ENCODE peak calls at places on chromosomes 12 and 14, in eight cellular contexts. One of them, this sample, is unnamed.

GRCh38 chr14:99229654-99230215 is 42.3 kb downstream of the BCL11B start:
- DNase-seq in DMS 273 treated with DMSO at 0.1 percent for 48 hours: no peak
- DNase-seq in naive B cell: no peak
- DNase-seq in CD4-positive, alpha-beta memory T cell: peak
- DNase-seq in activated CD4-positive, CD25-positive, alpha-beta regulatory T cell treated with anti-CD3 and anti-CD28 coated beads, Interleukin-2, amount 50 U/mL, for 72 hours: peak
- DNase-seq in stomach: no peak
- DNase-seq in endothelial cell of umbilical vein: no peak
- DNase-seq in hepatocyte: no peak
- DNase-seq in this sample: no peak

GRCh38 chr12:52947738-52948423 is 1.0 kb upstream of the KRT18 start:
- DNase-seq in DMS 273 treated with DMSO at 0.1 percent for 48 hours: no peak
- DNase-seq in naive B cell: no peak
- DNase-seq in CD4-positive, alpha-beta memory T cell: no peak
- DNase-seq in activated CD4-positive, CD25-positive, alpha-beta regulatory T cell treated with anti-CD3 and anti-CD28 coated beads, Interleukin-2, amount 50 U/mL, for 72 hours: no peak
- DNase-seq in stomach: no peak
- DNase-seq in endothelial cell of umbilical vein: no peak
- DNase-seq in hepatocyte: no peak
- DNase-seq in this sample: no peak

GRCh38 chr12:53059434-53060063 is 9.7 kb downstream of the TNS2 start:
- DNase-seq in DMS 273 treated with DMSO at 0.1 percent for 48 hours: no peak
- DNase-seq in naive B cell: no peak
- DNase-seq in CD4-positive, alpha-beta memory T cell: peak
- DNase-seq in activated CD4-positive, CD25-positive, alpha-beta regulatory T cell treated with anti-CD3 and anti-CD28 coated beads, Interleukin-2, amount 50 U/mL, for 72 hours: no peak
- DNase-seq in stomach: no peak
- DNase-seq in endothelial cell of umbilical vein: no peak
- DNase-seq in hepatocyte: no peak
- DNase-seq in this sample: no peak

GRCh38 chr12:12240671-12241345 is 26.0 kb downstream of the LRP6 start:
- DNase-seq in DMS 273 treated with DMSO at 0.1 percent for 48 hours: no peak
- DNase-seq in naive B cell: no peak
- DNase-seq in CD4-positive, alpha-beta memory T cell: no peak
- DNase-seq in activated CD4-positive, CD25-positive, alpha-beta regulatory T cell treated with anti-CD3 and anti-CD28 coated beads, Interleukin-2, amount 50 U/mL, for 72 hours: no peak
- DNase-seq in stomach: no peak
- DNase-seq in endothelial cell of umbilical vein: peak
- DNase-seq in hepatocyte: no peak
- DNase-seq in this sample: no peak

GRCh38 chr14:88562532-88562830 is 356 bp upstream of the ZC3H14 start:
- DNase-seq in DMS 273 treated with DMSO at 0.1 percent for 48 hours: no peak
- DNase-seq in naive B cell: no peak
- DNase-seq in CD4-positive, alpha-beta memory T cell: no peak
- DNase-seq in activated CD4-positive, CD25-positive, alpha-beta regulatory T cell treated with anti-CD3 and anti-CD28 coated beads, Interleukin-2, amount 50 U/mL, for 72 hours: no peak
- DNase-seq in stomach: no peak
- DNase-seq in endothelial cell of umbilical vein: no peak
- DNase-seq in hepatocyte: no peak
- DNase-seq in this sample: no peak

GRCh38 chr12:78088391-78088832 is 257.7 kb downstream of the NAV3 start:
- DNase-seq in DMS 273 treated with DMSO at 0.1 percent for 48 hours: no peak
- DNase-seq in naive B cell: no peak
- DNase-seq in CD4-positive, alpha-beta memory T cell: no peak
- DNase-seq in activated CD4-positive, CD25-positive, alpha-beta regulatory T cell treated with anti-CD3 and anti-CD28 coated beads, Interleukin-2, amount 50 U/mL, for 72 hours: no peak
- DNase-seq in stomach: no peak
- DNase-seq in endothelial cell of umbilical vein: peak
- DNase-seq in hepatocyte: no peak
- DNase-seq in this sample: no peak

GRCh38 chr14:99564256-99564902 is 39.6 kb downstream of the CCDC85C start:
- DNase-seq in DMS 273 treated with DMSO at 0.1 percent for 48 hours: peak
- DNase-seq in naive B cell: no peak
- DNase-seq in CD4-positive, alpha-beta memory T cell: no peak
- DNase-seq in activated CD4-positive, CD25-positive, alpha-beta regulatory T cell treated with anti-CD3 and anti-CD28 coated beads, Interleukin-2, amount 50 U/mL, for 72 hours: no peak
- DNase-seq in stomach: peak
- DNase-seq in endothelial cell of umbilical vein: peak
- DNase-seq in hepatocyte: peak
- DNase-seq in this sample: peak

GRCh38 chr14:100747021-100747586 is 20.4 kb downstream of the DLK1 start:
- DNase-seq in DMS 273 treated with DMSO at 0.1 percent for 48 hours: no peak
- DNase-seq in naive B cell: no peak
- DNase-seq in CD4-positive, alpha-beta memory T cell: no peak
- DNase-seq in activated CD4-positive, CD25-positive, alpha-beta regulatory T cell treated with anti-CD3 and anti-CD28 coated beads, Interleukin-2, amount 50 U/mL, for 72 hours: no peak
- DNase-seq in stomach: no peak
- DNase-seq in endothelial cell of umbilical vein: no peak
- DNase-seq in hepatocyte: peak
- DNase-seq in this sample: no peak

GRCh38 chr12:132285991-132286681 is 43.3 kb downstream of the GALNT9 start:
- DNase-seq in DMS 273 treated with DMSO at 0.1 percent for 48 hours: no peak
- DNase-seq in naive B cell: no peak
- DNase-seq in CD4-positive, alpha-beta memory T cell: no peak
- DNase-seq in activated CD4-positive, CD25-positive, alpha-beta regulatory T cell treated with anti-CD3 and anti-CD28 coated beads, Interleukin-2, amount 50 U/mL, for 72 hours: no peak
- DNase-seq in stomach: peak
- DNase-seq in endothelial cell of umbilical vein: peak
- DNase-seq in hepatocyte: peak
- DNase-seq in this sample: no peak

GRCh38 chr12:31362759-31363415 is 36.9 kb upstream of the SINHCAF start:
- DNase-seq in DMS 273 treated with DMSO at 0.1 percent for 48 hours: no peak
- DNase-seq in naive B cell: peak
- DNase-seq in CD4-positive, alpha-beta memory T cell: no peak
- DNase-seq in activated CD4-positive, CD25-positive, alpha-beta regulatory T cell treated with anti-CD3 and anti-CD28 coated beads, Interleukin-2, amount 50 U/mL, for 72 hours: no peak
- DNase-seq in stomach: peak
- DNase-seq in endothelial cell of umbilical vein: no peak
- DNase-seq in hepatocyte: peak
- DNase-seq in this sample: peak

GRCh38 chr14:68109132-68109531 is 289.6 kb downstream of the RAD51B start:
- DNase-seq in DMS 273 treated with DMSO at 0.1 percent for 48 hours: no peak
- DNase-seq in naive B cell: no peak
- DNase-seq in CD4-positive, alpha-beta memory T cell: no peak
- DNase-seq in activated CD4-positive, CD25-positive, alpha-beta regulatory T cell treated with anti-CD3 and anti-CD28 coated beads, Interleukin-2, amount 50 U/mL, for 72 hours: no peak
- DNase-seq in stomach: no peak
- DNase-seq in endothelial cell of umbilical vein: peak
- DNase-seq in hepatocyte: peak
- DNase-seq in this sample: no peak

GRCh38 chr12:59708059-59708458 is 112.2 kb downstream of the SLC16A7 start:
- DNase-seq in DMS 273 treated with DMSO at 0.1 percent for 48 hours: no peak
- DNase-seq in naive B cell: no peak
- DNase-seq in CD4-positive, alpha-beta memory T cell: no peak
- DNase-seq in activated CD4-positive, CD25-positive, alpha-beta regulatory T cell treated with anti-CD3 and anti-CD28 coated beads, Interleukin-2, amount 50 U/mL, for 72 hours: no peak
- DNase-seq in stomach: no peak
- DNase-seq in endothelial cell of umbilical vein: no peak
- DNase-seq in hepatocyte: no peak
- DNase-seq in this sample: no peak

GRCh38 chr12:19967001-19967400 is 401.3 kb upstream of the PDE3A start:
- DNase-seq in DMS 273 treated with DMSO at 0.1 percent for 48 hours: no peak
- DNase-seq in naive B cell: no peak
- DNase-seq in CD4-positive, alpha-beta memory T cell: no peak
- DNase-seq in activated CD4-positive, CD25-positive, alpha-beta regulatory T cell treated with anti-CD3 and anti-CD28 coated beads, Interleukin-2, amount 50 U/mL, for 72 hours: no peak
- DNase-seq in stomach: no peak
- DNase-seq in endothelial cell of umbilical vein: no peak
- DNase-seq in hepatocyte: no peak
- DNase-seq in this sample: no peak

GRCh38 chr14:90545431-90545830 is 148.6 kb downstream of the CALM1 start:
- DNase-seq in DMS 273 treated with DMSO at 0.1 percent for 48 hours: no peak
- DNase-seq in naive B cell: no peak
- DNase-seq in CD4-positive, alpha-beta memory T cell: no peak
- DNase-seq in activated CD4-positive, CD25-positive, alpha-beta regulatory T cell treated with anti-CD3 and anti-CD28 coated beads, Interleukin-2, amount 50 U/mL, for 72 hours: no peak
- DNase-seq in stomach: no peak
- DNase-seq in endothelial cell of umbilical vein: no peak
- DNase-seq in hepatocyte: no peak
- DNase-seq in this sample: no peak

GRCh38 chr12:64450711-64451486 is 1.0 kb upstream of the TBK1 start:
- DNase-seq in DMS 273 treated with DMSO at 0.1 percent for 48 hours: no peak
- DNase-seq in naive B cell: peak
- DNase-seq in CD4-positive, alpha-beta memory T cell: no peak
- DNase-seq in activated CD4-positive, CD25-positive, alpha-beta regulatory T cell treated with anti-CD3 and anti-CD28 coated beads, Interleukin-2, amount 50 U/mL, for 72 hours: no peak
- DNase-seq in stomach: no peak
- DNase-seq in endothelial cell of umbilical vein: peak
- DNase-seq in hepatocyte: peak
- DNase-seq in this sample: peak

GRCh38 chr12:92457458-92458195 is 245.2 kb upstream of the PLEKHG7 start:
- DNase-seq in DMS 273 treated with DMSO at 0.1 percent for 48 hours: no peak
- DNase-seq in naive B cell: no peak
- DNase-seq in CD4-positive, alpha-beta memory T cell: no peak
- DNase-seq in activated CD4-positive, CD25-positive, alpha-beta regulatory T cell treated with anti-CD3 and anti-CD28 coated beads, Interleukin-2, amount 50 U/mL, for 72 hours: no peak
- DNase-seq in stomach: no peak
- DNase-seq in endothelial cell of umbilical vein: no peak
- DNase-seq in hepatocyte: no peak
- DNase-seq in this sample: no peak

GRCh38 chr14:102591372-102591943 is 991 bp upstream of the RCOR1 start:
- DNase-seq in DMS 273 treated with DMSO at 0.1 percent for 48 hours: no peak
- DNase-seq in naive B cell: no peak
- DNase-seq in CD4-positive, alpha-beta memory T cell: peak
- DNase-seq in activated CD4-positive, CD25-positive, alpha-beta regulatory T cell treated with anti-CD3 and anti-CD28 coated beads, Interleukin-2, amount 50 U/mL, for 72 hours: no peak
- DNase-seq in stomach: peak
- DNase-seq in endothelial cell of umbilical vein: peak
- DNase-seq in hepatocyte: peak
- DNase-seq in this sample: peak

GRCh38 chr12:110689601-110690430 is 901 bp upstream of the HVCN1 start:
- DNase-seq in DMS 273 treated with DMSO at 0.1 percent for 48 hours: no peak
- DNase-seq in naive B cell: peak
- DNase-seq in CD4-positive, alpha-beta memory T cell: peak
- DNase-seq in activated CD4-positive, CD25-positive, alpha-beta regulatory T cell treated with anti-CD3 and anti-CD28 coated beads, Interleukin-2, amount 50 U/mL, for 72 hours: peak
- DNase-seq in stomach: peak
- DNase-seq in endothelial cell of umbilical vein: peak
- DNase-seq in hepatocyte: peak
- DNase-seq in this sample: no peak

GRCh38 chr12:48787791-48788521 is 933 bp downstream of the ADCY6 start:
- DNase-seq in DMS 273 treated with DMSO at 0.1 percent for 48 hours: no peak
- DNase-seq in naive B cell: no peak
- DNase-seq in CD4-positive, alpha-beta memory T cell: no peak
- DNase-seq in activated CD4-positive, CD25-positive, alpha-beta regulatory T cell treated with anti-CD3 and anti-CD28 coated beads, Interleukin-2, amount 50 U/mL, for 72 hours: no peak
- DNase-seq in stomach: no peak
- DNase-seq in endothelial cell of umbilical vein: no peak
- DNase-seq in hepatocyte: no peak
- DNase-seq in this sample: no peak

GRCh38 chr14:101704140-101704539 is 57.4 kb upstream of the PPP2R5C start:
- DNase-seq in DMS 273 treated with DMSO at 0.1 percent for 48 hours: no peak
- DNase-seq in naive B cell: no peak
- DNase-seq in CD4-positive, alpha-beta memory T cell: peak
- DNase-seq in activated CD4-positive, CD25-positive, alpha-beta regulatory T cell treated with anti-CD3 and anti-CD28 coated beads, Interleukin-2, amount 50 U/mL, for 72 hours: no peak
- DNase-seq in stomach: no peak
- DNase-seq in endothelial cell of umbilical vein: no peak
- DNase-seq in hepatocyte: no peak
- DNase-seq in this sample: no peak

GRCh38 chr14:65421201-65421981 is 8.9 kb downstream of the FUT8 start:
- DNase-seq in DMS 273 treated with DMSO at 0.1 percent for 48 hours: no peak
- DNase-seq in naive B cell: no peak
- DNase-seq in CD4-positive, alpha-beta memory T cell: no peak
- DNase-seq in activated CD4-positive, CD25-positive, alpha-beta regulatory T cell treated with anti-CD3 and anti-CD28 coated beads, Interleukin-2, amount 50 U/mL, for 72 hours: no peak
- DNase-seq in stomach: no peak
- DNase-seq in endothelial cell of umbilical vein: no peak
- DNase-seq in hepatocyte: no peak
- DNase-seq in this sample: no peak

GRCh38 chr12:7038591-7038990 is 20.3 kb upstream of the LPCAT3 start:
- DNase-seq in DMS 273 treated with DMSO at 0.1 percent for 48 hours: no peak
- DNase-seq in naive B cell: no peak
- DNase-seq in CD4-positive, alpha-beta memory T cell: no peak
- DNase-seq in activated CD4-positive, CD25-positive, alpha-beta regulatory T cell treated with anti-CD3 and anti-CD28 coated beads, Interleukin-2, amount 50 U/mL, for 72 hours: no peak
- DNase-seq in stomach: no peak
- DNase-seq in endothelial cell of umbilical vein: no peak
- DNase-seq in hepatocyte: no peak
- DNase-seq in this sample: no peak

GRCh38 chr14:101812071-101812470 is 50.6 kb downstream of the PPP2R5C start:
- DNase-seq in DMS 273 treated with DMSO at 0.1 percent for 48 hours: no peak
- DNase-seq in naive B cell: no peak
- DNase-seq in CD4-positive, alpha-beta memory T cell: peak
- DNase-seq in activated CD4-positive, CD25-positive, alpha-beta regulatory T cell treated with anti-CD3 and anti-CD28 coated beads, Interleukin-2, amount 50 U/mL, for 72 hours: no peak
- DNase-seq in stomach: no peak
- DNase-seq in endothelial cell of umbilical vein: no peak
- DNase-seq in hepatocyte: no peak
- DNase-seq in this sample: no peak

GRCh38 chr12:5262885-5263284 is 169.0 kb upstream of the NTF3 start:
- DNase-seq in DMS 273 treated with DMSO at 0.1 percent for 48 hours: no peak
- DNase-seq in naive B cell: no peak
- DNase-seq in CD4-positive, alpha-beta memory T cell: no peak
- DNase-seq in activated CD4-positive, CD25-positive, alpha-beta regulatory T cell treated with anti-CD3 and anti-CD28 coated beads, Interleukin-2, amount 50 U/mL, for 72 hours: no peak
- DNase-seq in stomach: no peak
- DNase-seq in endothelial cell of umbilical vein: no peak
- DNase-seq in hepatocyte: no peak
- DNase-seq in this sample: no peak

GRCh38 chr12:127363392-127363791 is 903.6 kb upstream of the TMEM132C start:
- DNase-seq in DMS 273 treated with DMSO at 0.1 percent for 48 hours: no peak
- DNase-seq in naive B cell: no peak
- DNase-seq in CD4-positive, alpha-beta memory T cell: no peak
- DNase-seq in activated CD4-positive, CD25-positive, alpha-beta regulatory T cell treated with anti-CD3 and anti-CD28 coated beads, Interleukin-2, amount 50 U/mL, for 72 hours: no peak
- DNase-seq in stomach: no peak
- DNase-seq in endothelial cell of umbilical vein: no peak
- DNase-seq in hepatocyte: no peak
- DNase-seq in this sample: no peak